ENCODE peak calls at places on chromosomes 13 and 19, in four cellular contexts. H is RWPE1, L is mucosa of descending colon, F is AG08395. X is an unnamed sample.

GRCh38 chr13:84446972-84447700 is 564.9 kb upstream of the SLITRK1 start:
- DNase-seq in H (no peak), L (no peak), F (no peak), X (no peak)

GRCh38 chr13:34522818-34523217 is 419.3 kb upstream of the NBEA start:
- DNase-seq in H (no peak), L (no peak), F (no peak), X (no peak)

GRCh38 chr19:897442-898039 is 4.3 kb downstream of the RNU6-9 start:
- DNase-seq in H (no peak), L (no peak), F (no peak), X (no peak)

GRCh38 chr13:39209731-39210633 is 171.7 kb downstream of the NHLRC3 start:
- DNase-seq in H (no peak), L (no peak), F (peak; percentile 13), X (peak; percentile 26)

GRCh38 chr19:5891938-5892771 is 11.4 kb downstream of the NDUFA11 start:
- DNase-seq in H (no peak), L (no peak), F (peak; percentile 50), X (no peak)

GRCh38 chr19:51986309-51987291 is at the start of gene ZNF350:
- DNase-seq in H (peak; percentile 76), L (peak; percentile 92), F (peak; percentile 92), X (peak; percentile 95)

GRCh38 chr19:43430142-43430710 is 15.5 kb downstream of the TEX101 start:
- DNase-seq in H (no peak), L (no peak), F (no peak), X (no peak)

GRCh38 chr13:41603917-41604316 is 146.6 kb downstream of the RGCC start:
- DNase-seq in H (peak; percentile 85), L (no peak), F (no peak), X (peak; percentile 58)

GRCh38 chr13:21934309-21934708 is 263.4 kb downstream of the FGF9 start:
- DNase-seq in H (no peak), L (no peak), F (no peak), X (no peak)

GRCh38 chr13:98143601-98144500 is 957 bp downstream of the FARP1 start:
- DNase-seq in H (peak; percentile 21), L (no peak), F (peak; percentile 40), X (peak; percentile 44)

GRCh38 chr19:13597625-13598024 is 91.3 kb upstream of the CACNA1A start:
- DNase-seq in H (peak; percentile 82), L (no peak), F (peak; percentile 91), X (peak; percentile 63)

GRCh38 chr19:44401108-44401786 is at the start of gene ZNF285:
- DNase-seq in H (peak; percentile 92), L (peak; percentile 91), F (peak; percentile 99), X (peak; percentile 92)

GRCh38 chr19:38889803-38890202 is 9.6 kb downstream of the SIRT2 start:
- DNase-seq in H (no peak), L (no peak), F (no peak), X (no peak)

GRCh38 chr19:30895946-30896345 is 453.3 kb downstream of the TSHZ3 start:
- DNase-seq in H (no peak), L (no peak), F (no peak), X (no peak)

GRCh38 chr19:30530751-30531150 is 158.6 kb downstream of the ZNF536 start:
- DNase-seq in H (no peak), L (no peak), F (no peak), X (no peak)

GRCh38 chr13:30665638-30666037 is 47.9 kb downstream of the USPL1 start:
- DNase-seq in H (no peak), L (no peak), F (no peak), X (no peak)